ENCODE peak calls at places on chromosomes 16 and 17, in six cellular contexts. A is Panc1, N is A549, I is cardiac muscle cell, F is lower lobe of right lung, P is H9. D is an unnamed sample.

GRCh38 chr16:72085002-72085401 is 8.4 kb downstream of the TXNL4B start:
- DNase-seq in A (no peak), N (no peak), I (no peak), F (no peak), P (no peak), D (no peak)

GRCh38 chr16:56332464-56333079 is 92.8 kb downstream of the AMFR start:
- DNase-seq in A (peak), N (peak), I (peak), F (no peak), P (peak), D (no peak)

GRCh38 chr17:47238321-47239010 is 15.2 kb upstream of the ITGB3 start:
- DNase-seq in A (no peak), N (no peak), I (no peak), F (no peak), P (no peak), D (no peak)

GRCh38 chr17:28335959-28336871 is 654 bp downstream of the TNFAIP1 start:
- DNase-seq in A (no peak), N (peak), I (peak), F (no peak), P (peak), D (no peak)

GRCh38 chr16:86865866-86866675 is 287.7 kb downstream of the FOXL1 start:
- DNase-seq in A (no peak), N (no peak), I (peak), F (no peak), P (no peak), D (no peak)

GRCh38 chr16:86533076-86533475 is 22.0 kb downstream of the MTHFSD start:
- DNase-seq in A (no peak), N (no peak), I (no peak), F (no peak), P (no peak), D (no peak)

GRCh38 chr17:79220715-79221291 is 146.2 kb downstream of the ENGASE start:
- DNase-seq in A (no peak), N (no peak), I (peak), F (peak), P (peak), D (no peak)

GRCh38 chr16:54873081-54873480 is 57.6 kb upstream of the IRX5 start:
- DNase-seq in A (no peak), N (no peak), I (no peak), F (no peak), P (no peak), D (no peak)

GRCh38 chr17:1576500-1576899 is 13.9 kb upstream of the PITPNA start:
- DNase-seq in A (no peak), N (no peak), I (no peak), F (no peak), P (no peak), D (no peak)

GRCh38 chr16:89332248-89333245 is 115.0 kb downstream of the ZNF778 start:
- DNase-seq in A (no peak), N (no peak), I (no peak), F (no peak), P (no peak), D (no peak)

GRCh38 chr16:14028207-14028606 is 42.9 kb upstream of the MRTFB start:
- DNase-seq in A (no peak), N (no peak), I (no peak), F (no peak), P (no peak), D (no peak)

GRCh38 chr17:52410781-52411180 is 252.3 kb upstream of the CA10 start:
- DNase-seq in A (no peak), N (no peak), I (no peak), F (no peak), P (no peak), D (no peak)

GRCh38 chr17:77254961-77255741 is 114.4 kb downstream of the SEC14L1 start:
- DNase-seq in A (peak), N (peak), I (no peak), F (peak), P (peak), D (no peak)

GRCh38 chr17:72302735-72303134 is 181.9 kb downstream of the SOX9 start:
- DNase-seq in A (no peak), N (no peak), I (no peak), F (no peak), P (no peak), D (no peak)

GRCh38 chr17:39963826-39964225 is 1.0 kb downstream of the GSDMA start:
- DNase-seq in A (no peak), N (no peak), I (no peak), F (no peak), P (no peak), D (peak)

GRCh38 chr16:84088695-84089395 is 27.9 kb downstream of the MBTPS1 start:
- DNase-seq in A (no peak), N (no peak), I (no peak), F (no peak), P (no peak), D (no peak)

GRCh38 chr16:66706506-66706880 is 9.9 kb upstream of the CMTM4 start:
- DNase-seq in A (no peak), N (no peak), I (no peak), F (no peak), P (no peak), D (no peak)

GRCh38 chr17:21199856-21200255 is 14.1 kb downstream of the TMEM11 start:
- DNase-seq in A (no peak), N (no peak), I (no peak), F (no peak), P (peak), D (no peak)

GRCh38 chr16:10971560-10971961 is 27.2 kb downstream of the CLEC16A start:
- DNase-seq in A (peak), N (peak), I (peak), F (no peak), P (peak), D (no peak)

GRCh38 chr17:58531661-58532554 is 17.5 kb upstream of the MTMR4 start:
- DNase-seq in A (no peak), N (no peak), I (peak), F (peak), P (peak), D (peak)

GRCh38 chr16:71426069-71426879 is 15.6 kb downstream of the TLE7 start:
- DNase-seq in A (peak), N (peak), I (peak), F (no peak), P (peak), D (peak)

GRCh38 chr17:15240617-15241016 is 24.5 kb downstream of the PMP22 start:
- DNase-seq in A (no peak), N (no peak), I (no peak), F (no peak), P (peak), D (no peak)

GRCh38 chr16:85656351-85657266 is 32.1 kb downstream of the GINS2 start:
- DNase-seq in A (no peak), N (no peak), I (no peak), F (peak), P (no peak), D (no peak)

GRCh38 chr16:74601131-74601871 is 5.6 kb downstream of the GLG1 start:
- DNase-seq in A (no peak), N (no peak), I (no peak), F (no peak), P (no peak), D (peak)

GRCh38 chr16:57373117-57373947 is 1.0 kb downstream of the CX3CL1 start:
- DNase-seq in A (no peak), N (no peak), I (no peak), F (no peak), P (no peak), D (no peak)

GRCh38 chr17:5912927-5913565 is 157.1 kb upstream of the WSCD1 start:
- DNase-seq in A (no peak), N (no peak), I (no peak), F (no peak), P (no peak), D (no peak)

GRCh38 chr17:10127819-10128375 is 70.5 kb downstream of the GAS7 start:
- DNase-seq in A (no peak), N (no peak), I (no peak), F (peak), P (no peak), D (no peak)

GRCh38 chr17:2337811-2338657 is 733 bp downstream of the SGSM2 start:
- DNase-seq in A (no peak), N (peak), I (peak), F (peak), P (peak), D (peak)

GRCh38 chr16:55277536-55277935 is 46.5 kb upstream of the IRX6 start:
- DNase-seq in A (no peak), N (no peak), I (no peak), F (no peak), P (no peak), D (no peak)

GRCh38 chr16:19329932-19330331 is 44.4 kb downstream of the CLEC19A start:
- DNase-seq in A (no peak), N (no peak), I (no peak), F (no peak), P (no peak), D (no peak)

GRCh38 chr17:28716740-28717577 is 709 bp downstream of the RAB34 start:
- DNase-seq in A (no peak), N (no peak), I (peak), F (peak), P (peak), D (no peak)

GRCh38 chr16:86565644-86566511 is 751 bp upstream of the FOXC2 start:
- DNase-seq in A (no peak), N (no peak), I (peak), F (no peak), P (peak), D (no peak)

GRCh38 chr17:44084131-44084538 is 13.6 kb downstream of the G6PC3 start:
- DNase-seq in A (no peak), N (peak), I (no peak), F (no peak), P (peak), D (no peak)

GRCh38 chr17:18362509-18363020 is 785 bp downstream of the SHMT1 start:
- DNase-seq in A (no peak), N (peak), I (peak), F (peak), P (peak), D (no peak)

GRCh38 chr17:16879686-16880085 is 92.2 kb downstream of the TNFRSF13B start:
- DNase-seq in A (no peak), N (no peak), I (no peak), F (no peak), P (peak), D (no peak)

GRCh38 chr17:50297407-50297865 is 23.2 kb downstream of the TMEM92 start:
- DNase-seq in A (peak), N (peak), I (peak), F (peak), P (peak), D (peak)

GRCh38 chr16:30927789-30928378 is 4.5 kb downstream of the FBXL19 start:
- DNase-seq in A (no peak), N (peak), I (peak), F (no peak), P (peak), D (peak)

GRCh38 chr17:58755269-58755576 is 431 bp upstream of the PPM1E start:
- DNase-seq in A (no peak), N (peak), I (no peak), F (no peak), P (no peak), D (no peak)

GRCh38 chr17:40312131-40312731 is 3.3 kb downstream of the RARA start:
- DNase-seq in A (no peak), N (no peak), I (no peak), F (no peak), P (no peak), D (peak)

GRCh38 chr16:589658-590159 is at the start of gene RAB40C:
- DNase-seq in A (peak), N (peak), I (peak), F (peak), P (peak), D (peak)
- TF ChIP-seq CTCF in A (no peak), N (no peak), I (no peak), F (peak), P (peak), D (no peak)

DNA sequence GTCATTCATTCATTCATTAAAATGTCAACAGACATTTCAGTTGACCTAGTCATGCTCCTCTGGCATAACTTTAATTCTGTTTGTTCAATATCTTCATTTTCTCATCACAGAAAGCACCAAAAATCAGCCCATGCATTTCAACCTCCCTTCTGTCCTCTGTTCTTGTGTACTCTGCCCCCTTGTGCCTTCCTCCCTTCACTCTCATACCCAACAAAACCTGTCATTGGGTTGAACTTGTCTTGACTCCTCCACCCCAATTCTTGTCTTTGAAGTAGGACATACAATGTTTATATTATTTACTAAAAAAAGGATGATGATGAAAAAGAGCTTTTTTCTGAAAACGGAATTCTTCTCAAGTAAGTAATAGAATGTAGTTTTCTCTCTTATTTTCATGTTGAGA is 43.8 kb downstream of the COX10 start:
- DNase-seq in A (no peak), N (no peak), I (no peak), F (no peak), P (no peak), D (no peak)
- H3K27ac ChIP-seq in A (no peak), N (no peak), I (no peak), F (no peak), P (no peak), D (no peak)

GRCh38 chr16:3907586-3907985 is 27.1 kb upstream of the CREBBP start:
- DNase-seq in A (no peak), N (no peak), I (no peak), F (no peak), P (peak), D (no peak)

GRCh38 chr16:3912373-3912772 is 31.9 kb upstream of the CREBBP start:
- DNase-seq in A (no peak), N (no peak), I (no peak), F (peak), P (no peak), D (no peak)

GRCh38 chr16:3909791-3910583 is 29.5 kb upstream of the CREBBP start:
- DNase-seq in A (no peak), N (no peak), I (no peak), F (peak), P (peak), D (no peak)

GRCh38 chr16:3906363-3906762 is 25.9 kb upstream of the CREBBP start:
- DNase-seq in A (no peak), N (no peak), I (no peak), F (no peak), P (no peak), D (no peak)

GRCh38 chr16:3908951-3909437 is 28.5 kb upstream of the CREBBP start:
- DNase-seq in A (no peak), N (no peak), I (peak), F (peak), P (no peak), D (no peak)
- TF ChIP-seq CTCF in A (no peak), N (no peak), I (no peak), F (no peak), P (no peak), D (no peak)

DNA sequence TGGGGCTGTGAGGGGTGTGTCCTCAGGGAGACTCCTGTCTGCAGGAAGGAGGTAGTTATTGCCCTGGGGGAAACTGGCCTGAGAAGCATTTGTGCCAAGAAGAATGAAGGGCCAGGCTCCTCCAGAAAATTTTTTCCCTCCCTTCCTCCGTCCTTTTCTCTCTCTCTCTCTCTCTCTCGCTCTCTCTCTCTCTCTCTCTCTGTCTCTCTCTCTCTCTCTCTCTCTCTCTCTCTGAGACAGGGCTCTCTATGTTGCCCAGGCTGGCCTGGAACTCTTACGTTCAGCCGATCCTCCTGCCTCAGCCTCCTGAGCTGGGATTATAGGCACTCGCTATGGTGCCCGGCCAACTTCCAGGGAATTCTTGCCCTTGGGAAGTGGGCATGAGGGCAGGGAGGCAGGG is 11.5 kb downstream of the CD300E start:
- DNase-seq in A (no peak), N (no peak), I (no peak), F (no peak), P (no peak), D (no peak)
- H3K27ac ChIP-seq in A (no peak), N (no peak), I (no peak), F (no peak), P (no peak), D (no peak)

GRCh38 chr17:64017381-64017980 is 3.0 kb downstream of the ICAM2 start:
- DNase-seq in A (no peak), N (no peak), I (no peak), F (no peak), P (no peak), D (no peak)
- TF ChIP-seq CTCF in A (peak), N (no peak), I (peak), F (peak), P (peak), D (peak)

DNA sequence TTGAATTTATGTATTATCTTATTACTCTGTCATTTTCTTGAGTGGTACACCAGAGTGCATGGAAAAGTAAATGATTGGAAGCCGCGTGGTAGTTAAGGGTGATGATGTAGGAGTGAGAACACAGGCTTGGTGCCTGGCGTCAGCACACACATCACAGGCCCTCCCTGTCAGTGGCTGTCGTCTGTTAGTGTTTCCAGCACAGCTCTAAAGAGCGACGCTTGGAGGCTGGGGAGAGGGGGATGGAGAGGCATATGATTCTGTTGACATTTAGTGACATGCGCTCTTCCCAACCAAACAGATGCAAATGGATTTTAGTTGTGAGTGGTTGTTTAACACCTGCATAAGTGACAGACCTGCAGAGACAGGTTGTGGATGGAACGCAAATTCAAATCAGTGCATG is 222.2 kb downstream of the WWOX start:
- DNase-seq in A (no peak), N (no peak), I (peak), F (no peak), P (peak), D (no peak)
- H3K27ac ChIP-seq in A (no peak), N (no peak), I (no peak), F (no peak), P (no peak), D (no peak)

GRCh38 chr16:20382202-20382948 is 22.2 kb downstream of the PDILT start:
- DNase-seq in A (no peak), N (no peak), I (no peak), F (no peak), P (no peak), D (no peak)

GRCh38 chr16:20387978-20388377 is 16.6 kb downstream of the PDILT start:
- DNase-seq in A (no peak), N (no peak), I (no peak), F (no peak), P (no peak), D (no peak)

GRCh38 chr16:20388854-20389253 is 15.7 kb downstream of the PDILT start:
- DNase-seq in A (no peak), N (no peak), I (no peak), F (no peak), P (no peak), D (no peak)

GRCh38 chr16:20383106-20384029 is 21.2 kb downstream of the PDILT start:
- DNase-seq in A (peak), N (peak), I (peak), F (no peak), P (peak), D (peak)

DNA sequence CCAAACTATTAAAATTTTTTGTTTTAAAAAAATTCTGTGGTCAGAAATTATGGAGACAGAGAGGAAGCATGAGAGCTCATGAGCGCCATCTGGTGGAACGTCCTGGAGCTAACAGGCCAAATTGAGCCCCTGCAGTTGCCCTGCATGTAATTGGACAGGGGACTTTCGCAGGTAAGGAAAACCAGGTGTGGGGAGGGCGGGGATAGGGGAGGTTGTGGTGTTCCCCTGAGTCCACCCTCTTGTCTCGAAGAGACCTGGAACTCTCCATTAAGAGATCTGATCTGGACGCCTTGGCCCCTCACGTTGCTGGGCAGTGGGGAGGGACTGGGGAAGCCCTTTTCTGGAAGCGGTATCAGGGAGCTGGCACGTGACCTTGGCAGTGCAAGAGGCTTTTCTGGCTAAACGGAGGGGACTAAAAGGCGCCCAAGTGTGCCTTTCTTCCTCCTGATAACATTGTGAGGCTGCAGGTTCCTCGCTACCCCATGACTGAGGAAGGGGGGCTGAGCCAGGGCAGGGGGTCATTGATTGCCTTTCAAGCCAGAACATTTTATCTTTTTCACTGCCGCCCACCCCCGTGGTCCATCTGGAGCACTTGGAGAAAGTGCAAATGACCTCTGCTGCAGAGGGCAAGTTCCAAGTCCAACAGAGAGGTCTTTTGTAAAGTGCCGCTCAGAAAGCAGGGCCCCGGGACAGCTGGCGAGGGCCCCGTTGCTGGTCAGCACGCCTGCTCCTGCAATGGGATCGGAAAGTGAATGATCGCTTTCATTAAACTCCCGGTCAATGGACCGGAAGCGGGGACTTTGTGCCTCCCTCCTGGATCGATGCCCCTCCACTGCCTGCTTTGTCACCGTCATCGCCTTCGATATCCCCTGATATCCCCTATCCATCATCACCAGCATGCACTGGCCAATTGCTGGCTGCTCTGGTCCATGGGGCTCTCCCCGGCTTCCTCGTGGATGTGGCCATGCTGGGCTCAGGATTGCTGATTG is 18.4 kb downstream of the PDILT start:
- DNase-seq in A (peak), N (peak), I (peak), F (peak), P (peak), D (no peak)
- TF ChIP-seq CTCF in A (peak), N (peak), I (peak), F (peak), P (peak), D (peak)

GRCh38 chr17:320809-321385 is 31.7 kb downstream of the RPH3AL start:
- DNase-seq in A (no peak), N (no peak), I (peak), F (peak), P (peak), D (no peak)
- H3K27ac ChIP-seq in A (no peak), N (no peak), I (no peak), F (no peak), P (no peak), D (no peak)